ENCODE peak calls at places on chromosomes 3 and 15, in five cellular contexts. S is A549, B is HCT116, I is endothelial cell of umbilical vein, V is sigmoid colon. Q is an unnamed sample. For H3K4me1, the result is how much of the 10 kb centered on the place peaks cover.

GRCh38 chr15:27438403-27439375 is 467.7 kb downstream of the GABRG3 start:
- DNase-seq in S (no peak), B (no peak), I (no peak), V (no peak), Q (no peak)

GRCh38 chr15:82306791-82307713 is 42.2 kb downstream of the GOLGA6L10 start:
- DNase-seq in S (no peak), B (no peak), I (no peak), V (peak), Q (peak)

GRCh38 chr3:174957081-174957480 is 97.9 kb downstream of the NAALADL2 start:
- DNase-seq in S (no peak), B (no peak), I (no peak), V (no peak), Q (no peak)

GRCh38 chr3:169914321-169914720 is 2.9 kb downstream of the SAMD7 start:
- DNase-seq in S (no peak), B (no peak), I (peak), V (no peak), Q (no peak)

GRCh38 chr15:38069001-38069400 is 134.6 kb downstream of the TMCO5A start:
- DNase-seq in S (peak), B (no peak), I (peak), V (no peak), Q (no peak)

GRCh38 chr15:42059661-42060476 is 34.5 kb downstream of the PLA2G4D start:
- DNase-seq in S (peak), B (no peak), I (peak), V (no peak), Q (no peak)

GRCh38 chr15:73051811-73052678 is at the start of gene NEO1:
- DNase-seq in S (peak), B (peak), I (peak), V (peak), Q (peak)

GRCh38 chr3:10285742-10286524 is 6.8 kb downstream of the GHRL start:
- DNase-seq in S (no peak), B (no peak), I (no peak), V (no peak), Q (peak)

GRCh38 chr15:66024998-66025397 is 155.7 kb downstream of the RAB11A start:
- DNase-seq in S (no peak), B (no peak), I (no peak), V (no peak), Q (no peak)

GRCh38 chr3:105752791-105753415 is 115.9 kb downstream of the CBLB start:
- DNase-seq in S (no peak), B (no peak), I (no peak), V (no peak), Q (no peak)

GRCh38 chr3:126886217-126886616 is 96.7 kb upstream of the PLXNA1 start:
- DNase-seq in S (no peak), B (no peak), I (peak), V (no peak), Q (no peak)

GRCh38 chr15:74252291-74253080 is 16.4 kb downstream of the CCDC33 start:
- DNase-seq in S (no peak), B (no peak), I (no peak), V (no peak), Q (no peak)

GRCh38 chr3:31361391-31362273 is 171.1 kb upstream of the STT3B start:
- DNase-seq in S (no peak), B (peak), I (no peak), V (no peak), Q (no peak)

GRCh38 chr3:56122911-56123310 is 345.4 kb downstream of the ERC2 start:
- DNase-seq in S (no peak), B (no peak), I (no peak), V (no peak), Q (no peak)

GRCh38 chr15:84648539-84648938 is 5.5 kb downstream of the WDR73 start:
- DNase-seq in S (no peak), B (no peak), I (no peak), V (peak), Q (no peak)

GRCh38 chr3:127809611-127810010 is 12.7 kb downstream of the MGLL start:
- DNase-seq in S (no peak), B (no peak), I (no peak), V (no peak), Q (no peak)

GRCh38 chr3:72347819-72348319 is 500.4 kb downstream of the SHQ1 start:
- DNase-seq in S (no peak), B (no peak), I (peak), V (peak), Q (peak)

GRCh38 chr15:71333839-71334238 is 218.6 kb downstream of the THSD4 start:
- DNase-seq in S (no peak), B (no peak), I (no peak), V (no peak), Q (no peak)

GRCh38 chr3:53422954-53423708 is 71.3 kb upstream of the CACNA1D start:
- DNase-seq in S (no peak), B (no peak), I (no peak), V (no peak), Q (no peak)

GRCh38 chr3:52511509-52511908 is 16.4 kb downstream of the STAB1 start:
- DNase-seq in S (no peak), B (no peak), I (no peak), V (no peak), Q (no peak)

GRCh38 chr3:102206506-102207145 is 228.2 kb upstream of the ZPLD1 start:
- DNase-seq in S (no peak), B (no peak), I (peak), V (peak), Q (peak)

GRCh38 chr3:105166893-105167292 is 199.8 kb upstream of the ALCAM start:
- DNase-seq in S (no peak), B (no peak), I (no peak), V (no peak), Q (no peak)

GRCh38 chr15:72740202-72740601 is 43.4 kb downstream of the ADPGK start:
- DNase-seq in S (no peak), B (no peak), I (no peak), V (no peak), Q (no peak)

GRCh38 chr3:5010140-5010539 is 30.9 kb downstream of the BHLHE40 start:
- DNase-seq in S (no peak), B (no peak), I (no peak), V (no peak), Q (no peak)

GRCh38 chr15:45132844-45133560 is 3.2 kb downstream of the DUOX1 start:
- DNase-seq in S (no peak), B (no peak), I (no peak), V (no peak), Q (no peak)

GRCh38 chr3:80233576-80233975 is 465.8 kb upstream of the ROBO1 start:
- DNase-seq in S (no peak), B (no peak), I (no peak), V (no peak), Q (no peak)

GRCh38 chr3:66475386-66476020 is 25.3 kb downstream of the LRIG1 start:
- DNase-seq in S (no peak), B (no peak), I (no peak), V (no peak), Q (no peak)

GRCh38 chr15:100193277-100193860 is 148.4 kb downstream of the ADAMTS17 start:
- DNase-seq in S (no peak), B (no peak), I (no peak), V (peak), Q (peak)

GRCh38 chr3:161096771-161097367 is 8.3 kb downstream of the B3GALNT1 start:
- DNase-seq in S (peak), B (no peak), I (peak), V (no peak), Q (no peak)

GRCh38 chr3:65170357-65171090 is 482.7 kb upstream of the ADAMTS9 start:
- DNase-seq in S (no peak), B (no peak), I (peak), V (peak), Q (peak)

GRCh38 chr3:139533781-139534443 is 5.6 kb downstream of the RBP1 start:
- DNase-seq in S (no peak), B (peak), I (peak), V (no peak), Q (no peak)

GRCh38 chr3:29453278-29453961 is 172.5 kb downstream of the RBMS3 start:
- DNase-seq in S (no peak), B (no peak), I (no peak), V (peak), Q (no peak)

GRCh38 chr3:52795298-52795900 is 803 bp downstream of the ITIH3 start:
- DNase-seq in S (no peak), B (no peak), I (no peak), V (no peak), Q (no peak)

GRCh38 chr3:196051336-196052076 is 30.4 kb downstream of the TFRC start:
- DNase-seq in S (no peak), B (no peak), I (no peak), V (no peak), Q (no peak)

GRCh38 chr3:133460809-133461208 is 61.0 kb downstream of the BFSP2 start:
- DNase-seq in S (no peak), B (no peak), I (no peak), V (no peak), Q (no peak)

GRCh38 chr3:133459400-133459799 is 59.5 kb downstream of the BFSP2 start:
- DNase-seq in S (no peak), B (no peak), I (no peak), V (peak), Q (no peak)

GRCh38 chr3:133464573-133464972 is 64.7 kb downstream of the BFSP2 start:
- DNase-seq in S (no peak), B (no peak), I (peak), V (no peak), Q (no peak)

GRCh38 chr3:133463441-133463860 is 63.6 kb downstream of the BFSP2 start:
- DNase-seq in S (no peak), B (no peak), I (no peak), V (no peak), Q (no peak)

DNA sequence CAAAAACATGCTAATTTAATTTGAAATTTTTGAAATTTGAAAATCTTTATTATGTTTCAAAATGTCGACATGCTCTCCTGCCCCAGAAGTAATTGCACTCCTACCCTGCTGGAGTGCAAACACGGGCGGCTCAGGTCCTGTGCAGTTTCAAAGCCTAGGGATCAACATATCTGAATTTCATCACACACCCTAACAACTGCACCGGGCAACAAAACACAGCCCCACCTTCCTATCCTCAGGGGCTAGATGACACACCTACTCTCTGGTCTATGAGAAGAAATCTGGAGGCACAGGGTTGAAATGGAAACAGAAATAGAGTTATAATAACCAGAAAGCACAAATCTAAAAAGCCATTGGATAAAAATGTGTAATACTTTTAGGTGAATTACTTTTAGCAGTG is 61.4 kb downstream of the BFSP2 start:
- DNase-seq in S (no peak), B (no peak), I (no peak), V (no peak), Q (no peak)
- H3K4me1 ChIP-seq in S (under half), B (under half), I (under half), V (under half), Q (under half)

GRCh38 chr15:63502843-63503738 is 1.3 kb upstream of the USP3 start:
- DNase-seq in S (peak), B (peak), I (peak), V (peak), Q (peak)
- TF ChIP-seq POLR2A in S (peak), B (peak), I (peak), V (peak), Q (no peak)

GRCh38 chr15:64144565-64145281 is 6.8 kb upstream of the SNX22 start:
- DNase-seq in S (no peak), B (no peak), I (no peak), V (peak), Q (no peak)
- H3K4me1 ChIP-seq in S (under half), B (under half), I (under half), V (under half), Q (under half)

DNA sequence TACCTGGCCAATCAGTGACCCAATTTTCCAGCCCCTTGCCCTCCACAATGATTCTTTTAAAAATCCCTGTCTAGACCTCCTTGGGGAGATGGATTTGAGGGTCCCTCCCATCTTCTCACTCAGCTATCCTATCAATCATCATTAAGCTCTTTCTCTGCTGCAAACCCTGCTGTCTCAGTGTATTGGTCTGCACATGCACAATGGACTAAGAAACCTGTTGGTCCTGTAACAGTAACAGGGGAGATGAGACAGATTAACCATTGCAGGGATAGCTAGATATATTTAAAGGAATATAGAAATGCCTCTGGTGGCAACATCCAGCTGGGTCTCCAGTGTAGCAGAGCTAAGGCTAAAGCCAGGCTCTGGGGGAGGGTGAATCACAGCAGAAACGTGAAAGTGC is 74.6 kb upstream of the CHRNA7 start:
- DNase-seq in S (no peak), B (no peak), I (no peak), V (no peak), Q (no peak)
- TF ChIP-seq POLR2A in S (no peak), B (no peak), I (no peak), V (no peak), Q (no peak)

Q was measured in suprapubic skin.